ENCODE peak calls at places on chromosomes 11 and 22, in ten cellular contexts. Q is frontal cortex, R is PC-3, V is ovary, G is psoas muscle, K is B cell, B is coronary artery, Z is ACHN, P is fibroblast of mammary gland, H is HFF-Myc. M is an unnamed sample.

GRCh38 chr11:122524532-122524882 is 131.0 kb upstream of the UBASH3B start:
- DNase-seq in Q (no peak), R (no peak), V (no peak), G (no peak), K (no peak), B (no peak), Z (no peak), P (peak; percentile 23), H (peak; percentile 83), M (no peak)

GRCh38 chr11:123144707-123145106 is 50.3 kb downstream of the CLMP start:
- DNase-seq in Q (no peak), R (peak; percentile 34), V (no peak), G (no peak), K (no peak), B (no peak), Z (no peak), P (no peak), H (no peak), M (no peak)

GRCh38 chr11:57491371-57492061 is 24.0 kb downstream of the SLC43A1 start:
- DNase-seq in Q (no peak), R (no peak), V (no peak), G (peak; percentile 49), K (peak; percentile 44), B (no peak), Z (peak; percentile 40), P (peak; percentile 36), H (no peak), M (no peak)

GRCh38 chr11:119550330-119550729 is 127.4 kb upstream of the THY1 start:
- DNase-seq in Q (no peak), R (no peak), V (no peak), G (no peak), K (no peak), B (no peak), Z (no peak), P (peak; percentile 5), H (no peak), M (no peak)

GRCh38 chr11:109422755-109423113 is 744 bp downstream of the C11orf87 start:
- DNase-seq in Q (peak; percentile 9), R (no peak), V (no peak), G (no peak), K (no peak), B (no peak), Z (no peak), P (no peak), H (no peak), M (no peak)

GRCh38 chr11:36412781-36413383 is 97.2 kb downstream of the TRAF6 start:
- DNase-seq in Q (no peak), R (no peak), V (no peak), G (no peak), K (no peak), B (no peak), Z (no peak), P (no peak), H (no peak), M (no peak)

GRCh38 chr22:27089303-27089702 is 431.9 kb downstream of the MIAT start:
- DNase-seq in Q (no peak), R (no peak), V (no peak), G (no peak), K (no peak), B (no peak), Z (no peak), P (no peak), H (no peak), M (no peak)

GRCh38 chr11:30586251-30587144 is at the start of gene MPPED2:
- DNase-seq in Q (peak; percentile 65), R (no peak), V (peak; percentile 33), G (peak; percentile 47), K (peak; percentile 52), B (peak; percentile 75), Z (no peak), P (no peak), H (no peak), M (no peak)